ENCODE peak calls at places on chromosomes 11 and 22, in ten cellular contexts. U is AG04450; Z is ovary; I is fibroblast of pulmonary artery; E is neuronal stem cell; V is CD8-positive, alpha-beta memory T cell; X is CD4-positive, CD25-positive, alpha-beta regulatory T cell; N is cardiac fibroblast; H is HCT116; A is GM23248. T is an unnamed sample.

GRCh38 chr22:44402196-44403111 is 89.7 kb upstream of the SHISAL1 start:
- DNase-seq in V (no peak), E (no peak), Z (peak), U (no peak), X (no peak), A (no peak), H (no peak), I (no peak), N (no peak), T (no peak)

GRCh38 chr22:31296258-31296657 is 4.0 kb upstream of the PIK3IP1 start:
- DNase-seq in V (no peak), I (peak), E (no peak), X (no peak), H (no peak), Z (no peak), A (peak), N (peak), U (no peak), T (no peak)

GRCh38 chr22:20786536-20786979 is 12.6 kb downstream of the SERPIND1 start:
- DNase-seq in H (no peak), A (no peak), E (no peak), I (no peak), U (no peak), V (no peak), N (no peak), X (no peak), Z (no peak), T (no peak)

GRCh38 chr11:77081381-77081851 is 14.6 kb downstream of the CAPN5 start:
- DNase-seq in H (no peak), V (no peak), U (no peak), N (no peak), I (no peak), Z (peak), A (no peak), X (no peak), E (no peak), T (no peak)

GRCh38 chr22:21657361-21658118 is 8.3 kb upstream of the PPIL2 start:
- DNase-seq in U (no peak), N (peak), V (peak), E (peak), I (peak), H (peak), Z (peak), X (peak), A (peak), T (peak)

GRCh38 chr11:134001101-134001500 is 44.3 kb upstream of the IGSF9B start:
- DNase-seq in X (no peak), I (no peak), H (no peak), N (no peak), A (no peak), U (no peak), V (no peak), Z (no peak), E (no peak), T (no peak)

GRCh38 chr11:2747236-2748015 is 47.6 kb upstream of the KCNQ1OT1 start:
- DNase-seq in H (no peak), U (no peak), I (no peak), A (no peak), V (no peak), N (no peak), Z (no peak), E (no peak), X (no peak), T (no peak)

GRCh38 chr11:33452806-33453205 is 195.6 kb downstream of the HIPK3 start:
- DNase-seq in Z (no peak), H (no peak), A (peak), E (no peak), I (peak), X (no peak), V (no peak), N (peak), U (peak), T (no peak)

GRCh38 chr11:18492888-18493287 is 33.9 kb downstream of the TSG101 start:
- DNase-seq in I (peak), V (no peak), X (no peak), N (no peak), U (no peak), A (no peak), E (no peak), Z (no peak), H (no peak), T (no peak)

GRCh38 chr11:22276535-22276934 is 61.6 kb upstream of the SLC17A6 start:
- DNase-seq in Z (no peak), E (no peak), A (no peak), N (no peak), H (no peak), V (no peak), U (no peak), X (no peak), I (no peak), T (no peak)

GRCh38 chr11:44404736-44405395 is 94.9 kb upstream of the ALX4 start:
- DNase-seq in X (no peak), Z (no peak), H (no peak), A (no peak), I (no peak), U (no peak), V (no peak), E (no peak), N (no peak), T (no peak)

GRCh38 chr11:1202776-1203504 is 19.9 kb upstream of the MUC5B start:
- DNase-seq in X (peak), I (peak), A (peak), N (peak), H (peak), U (no peak), Z (peak), E (peak), V (peak), T (peak)

GRCh38 chr11:74171630-74172465 is 759 bp downstream of the PPME1 start:
- DNase-seq in U (no peak), A (peak), V (no peak), H (no peak), N (peak), X (no peak), E (no peak), Z (no peak), I (no peak), T (no peak)

GRCh38 chr11:125072210-125072960 is 9.3 kb downstream of the SLC37A2 start:
- DNase-seq in X (no peak), E (no peak), I (no peak), A (no peak), V (no peak), H (no peak), N (no peak), U (no peak), Z (no peak), T (no peak)

GRCh38 chr11:59182457-59183151 is 10.7 kb downstream of the DTX4 start:
- DNase-seq in U (no peak), X (no peak), I (no peak), A (no peak), Z (no peak), N (no peak), V (no peak), H (no peak), E (no peak), T (no peak)

DNA sequence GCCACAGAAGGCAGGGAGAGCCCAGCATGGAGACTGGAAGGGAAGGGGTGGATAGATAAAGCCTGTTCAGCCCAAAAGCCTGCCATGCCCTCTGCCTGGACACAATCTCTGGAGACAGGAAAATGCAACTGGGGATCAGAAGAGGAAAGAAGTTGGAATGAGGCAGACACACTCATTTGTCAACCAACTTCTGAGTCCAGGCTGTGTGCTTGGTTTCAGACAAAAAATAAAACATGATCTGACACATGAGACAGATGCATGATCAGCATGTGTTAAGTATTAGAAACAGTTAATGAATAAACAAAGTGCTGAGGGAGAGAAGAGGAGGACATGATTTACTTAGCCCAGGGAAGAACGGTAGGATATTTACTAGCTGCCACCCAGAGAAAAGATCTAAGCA is 849 bp downstream of the LRRN4CL start:
- DNase-seq in N (no peak), I (no peak), E (no peak), U (no peak), Z (no peak), V (no peak), X (no peak), A (peak), H (no peak), T (no peak)
- H3K4me3 ChIP-seq in N (no peak), I (no peak), E (no peak), U (peak), Z (peak), V (no peak), X (no peak), A (peak), H (no peak), T (no peak)

DNA sequence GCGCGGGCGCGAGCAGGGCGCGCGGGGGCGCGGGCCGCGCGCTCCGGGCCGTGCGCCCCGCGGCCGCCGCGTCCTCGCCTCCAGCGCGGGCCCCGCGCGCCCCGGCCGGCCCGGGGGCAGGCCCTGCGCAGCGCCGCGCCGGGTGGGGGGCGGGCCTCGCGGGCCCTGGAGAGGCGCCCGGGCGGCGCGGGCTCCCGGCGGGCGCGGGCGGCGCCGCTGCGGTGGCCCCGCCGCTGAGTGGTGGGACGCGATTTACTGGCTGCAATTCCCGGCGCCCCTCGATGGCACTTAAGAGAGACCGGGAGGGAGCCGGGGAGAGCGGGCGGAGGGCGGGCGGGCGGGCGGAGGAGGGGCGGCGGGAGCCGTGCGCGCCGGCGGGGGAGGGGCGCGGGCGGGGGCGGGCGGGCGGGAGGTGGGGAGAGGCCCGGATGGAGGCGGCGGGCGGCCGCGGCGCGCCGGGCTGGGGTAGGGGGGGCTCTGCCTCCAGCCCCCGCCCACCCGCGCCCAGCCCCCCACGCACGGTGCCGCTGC is 73.2 kb upstream of the TCF20 start:
- DNase-seq in A (peak), X (no peak), E (no peak), N (no peak), I (no peak), H (no peak), V (no peak), U (no peak), Z (peak), T (peak)
- H3K4me3 ChIP-seq in A (no peak), X (no peak), E (peak), N (peak), I (peak), H (peak), V (no peak), U (peak), Z (peak), T (no peak)

GRCh38 chr11:36155301-36155700 is 133.9 kb downstream of the COMMD9 start:
- DNase-seq in Z (peak), A (no peak), X (no peak), H (no peak), E (no peak), V (no peak), I (no peak), U (no peak), N (peak), T (no peak)
- H3K4me3 ChIP-seq in Z (no peak), A (no peak), X (no peak), H (no peak), E (no peak), V (no peak), I (no peak), U (no peak), N (no peak), T (no peak)

GRCh38 chr11:34570584-34570983 is 50.3 kb upstream of the EHF start:
- DNase-seq in A (no peak), H (no peak), E (no peak), Z (no peak), U (no peak), X (no peak), I (no peak), N (no peak), V (no peak), T (no peak)
- H3K4me3 ChIP-seq in A (no peak), H (no peak), E (no peak), Z (no peak), U (no peak), X (no peak), I (no peak), N (no peak), V (no peak), T (no peak)

DNA sequence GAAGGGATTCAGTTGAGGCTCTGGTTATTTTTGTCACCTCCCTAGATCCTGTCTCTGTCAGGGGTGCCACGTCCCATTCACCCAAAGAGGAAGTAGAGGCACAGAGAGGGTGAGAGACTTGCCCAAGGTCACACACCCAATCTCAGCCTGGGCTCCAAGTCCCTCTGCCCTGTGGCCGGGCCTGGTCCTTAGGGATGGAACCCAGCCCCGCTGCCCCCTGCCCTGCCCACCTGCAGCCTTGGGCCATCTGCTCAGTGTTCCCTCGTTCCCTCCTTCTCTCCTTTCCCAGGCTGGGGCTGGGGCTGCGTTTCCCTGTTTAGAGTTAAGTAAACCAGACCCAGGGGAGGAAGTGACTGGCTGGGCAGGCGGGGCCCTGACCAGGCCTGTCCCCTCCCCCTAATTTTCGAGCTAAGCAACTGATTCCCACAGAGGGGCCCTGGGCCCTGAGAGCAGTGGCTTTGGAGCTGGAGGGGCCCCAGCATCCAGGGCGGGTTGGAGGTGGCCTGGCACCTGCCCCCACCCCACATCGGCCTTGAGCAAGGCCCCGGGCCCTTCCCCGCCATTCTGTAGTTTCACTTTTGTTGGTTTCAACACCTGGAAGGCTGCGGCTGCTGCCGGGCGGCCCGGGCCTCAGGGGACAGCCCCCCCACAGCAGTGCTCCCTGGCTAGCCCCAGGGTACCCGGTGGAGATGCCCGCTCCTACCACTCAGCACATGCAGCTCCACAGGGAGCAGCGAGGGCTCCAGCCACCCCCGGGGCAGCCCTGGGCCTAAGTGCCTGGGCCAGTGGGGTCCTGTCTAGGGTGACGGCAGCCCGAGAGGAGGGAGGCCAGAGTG is 1.5 kb downstream of the TCIRG1 start:
- DNase-seq in Z (peak), E (no peak), I (peak), V (peak), U (peak), A (peak), N (peak), X (no peak), H (no peak), T (peak)
- H3K4me3 ChIP-seq in Z (peak), E (no peak), I (peak), V (peak), U (peak), A (peak), N (peak), X (peak), H (peak), T (peak)